ENCODE peak calls at places on chromosomes 5 and 9, in eight cellular contexts. One of them, this sample, is unnamed.
A peak's percentile ranks its signal among the peaks of the same experiment; 100 is the strongest.

GRCh38 chr9:123528521-123528920 is 172.5 kb downstream of the CRB2 start:
- DNase-seq in fibroblast of mammary gland: no peak
- DNase-seq in AG04449: no peak
- DNase-seq in GM12864: no peak
- DNase-seq in IMR-90: no peak
- DNase-seq in upper lobe of left lung: no peak
- DNase-seq in cardiac fibroblast: no peak
- DNase-seq in OCI-LY7: no peak
- DNase-seq in this sample: no peak

GRCh38 chr9:112570731-112571167 is 84.1 kb downstream of the KIAA1958 start:
- DNase-seq in fibroblast of mammary gland: peak; percentile 7
- DNase-seq in GM12864: no peak
- DNase-seq in upper lobe of left lung: no peak
- DNase-seq in AG04449: no peak
- DNase-seq in cardiac fibroblast: no peak
- DNase-seq in IMR-90: no peak
- DNase-seq in OCI-LY7: no peak
- DNase-seq in this sample: no peak

GRCh38 chr9:38482918-38483592 is 58.8 kb upstream of the IGFBPL1 start:
- DNase-seq in upper lobe of left lung: no peak
- DNase-seq in fibroblast of mammary gland: no peak
- DNase-seq in OCI-LY7: no peak
- DNase-seq in IMR-90: no peak
- DNase-seq in AG04449: no peak
- DNase-seq in GM12864: no peak
- DNase-seq in cardiac fibroblast: no peak
- DNase-seq in this sample: no peak

GRCh38 chr5:20213803-20214202 is 225.8 kb upstream of the CDH18 start:
- DNase-seq in fibroblast of mammary gland: no peak
- DNase-seq in GM12864: no peak
- DNase-seq in IMR-90: no peak
- DNase-seq in AG04449: no peak
- DNase-seq in upper lobe of left lung: no peak
- DNase-seq in OCI-LY7: no peak
- DNase-seq in cardiac fibroblast: no peak
- DNase-seq in this sample: no peak

GRCh38 chr9:83434254-83434653 is 103.9 kb downstream of the FRMD3 start:
- DNase-seq in upper lobe of left lung: no peak
- DNase-seq in cardiac fibroblast: no peak
- DNase-seq in IMR-90: no peak
- DNase-seq in fibroblast of mammary gland: no peak
- DNase-seq in AG04449: no peak
- DNase-seq in GM12864: no peak
- DNase-seq in OCI-LY7: no peak
- DNase-seq in this sample: no peak

GRCh38 chr9:124012368-124013262 is 1.0 kb downstream of the LHX2 start:
- DNase-seq in AG04449: no peak
- DNase-seq in OCI-LY7: no peak
- DNase-seq in upper lobe of left lung: peak; percentile 82
- DNase-seq in IMR-90: no peak
- DNase-seq in GM12864: no peak
- DNase-seq in fibroblast of mammary gland: no peak
- DNase-seq in cardiac fibroblast: no peak
- DNase-seq in this sample: no peak

GRCh38 chr5:62138607-62139006 is 167.4 kb upstream of the KIF2A start:
- DNase-seq in upper lobe of left lung: peak; percentile 36
- DNase-seq in cardiac fibroblast: no peak
- DNase-seq in IMR-90: no peak
- DNase-seq in GM12864: no peak
- DNase-seq in OCI-LY7: no peak
- DNase-seq in AG04449: no peak
- DNase-seq in fibroblast of mammary gland: no peak
- DNase-seq in this sample: no peak

GRCh38 chr9:33102551-33103210 is 26.2 kb upstream of the SMU1 start:
- DNase-seq in upper lobe of left lung: peak; percentile 26
- DNase-seq in fibroblast of mammary gland: no peak
- DNase-seq in cardiac fibroblast: no peak
- DNase-seq in AG04449: no peak
- DNase-seq in IMR-90: no peak
- DNase-seq in OCI-LY7: no peak
- DNase-seq in GM12864: no peak
- DNase-seq in this sample: no peak

GRCh38 chr5:138241688-138242547 is 28.8 kb upstream of the CDC23 start:
- DNase-seq in IMR-90: no peak
- DNase-seq in cardiac fibroblast: peak; percentile 25
- DNase-seq in OCI-LY7: no peak
- DNase-seq in AG04449: no peak
- DNase-seq in fibroblast of mammary gland: no peak
- DNase-seq in upper lobe of left lung: peak; percentile 87
- DNase-seq in GM12864: no peak
- DNase-seq in this sample: peak; percentile 18

GRCh38 chr9:87039809-87040392 is 92.6 kb upstream of the GAS1 start:
- DNase-seq in upper lobe of left lung: no peak
- DNase-seq in OCI-LY7: no peak
- DNase-seq in AG04449: peak; percentile 31
- DNase-seq in GM12864: no peak
- DNase-seq in cardiac fibroblast: peak; percentile 52
- DNase-seq in IMR-90: peak; percentile 78
- DNase-seq in fibroblast of mammary gland: peak; percentile 92
- DNase-seq in this sample: peak; percentile 58

GRCh38 chr9:8958358-8958757 is 1158.8 kb upstream of the DMAC1 start:
- DNase-seq in cardiac fibroblast: no peak
- DNase-seq in OCI-LY7: no peak
- DNase-seq in GM12864: no peak
- DNase-seq in IMR-90: no peak
- DNase-seq in fibroblast of mammary gland: no peak
- DNase-seq in upper lobe of left lung: no peak
- DNase-seq in AG04449: no peak
- DNase-seq in this sample: no peak

GRCh38 chr9:91044354-91044753 is 242.7 kb downstream of the SYK start:
- DNase-seq in OCI-LY7: no peak
- DNase-seq in GM12864: no peak
- DNase-seq in fibroblast of mammary gland: no peak
- DNase-seq in IMR-90: no peak
- DNase-seq in upper lobe of left lung: no peak
- DNase-seq in cardiac fibroblast: no peak
- DNase-seq in AG04449: no peak
- DNase-seq in this sample: no peak

GRCh38 chr9:110583237-110583636 is 3.7 kb upstream of the SVEP1 start:
- DNase-seq in OCI-LY7: no peak
- DNase-seq in cardiac fibroblast: peak; percentile 65
- DNase-seq in upper lobe of left lung: no peak
- DNase-seq in IMR-90: peak; percentile 71
- DNase-seq in GM12864: no peak
- DNase-seq in fibroblast of mammary gland: peak; percentile 72
- DNase-seq in AG04449: no peak
- DNase-seq in this sample: peak; percentile 67

GRCh38 chr5:169350759-169351240 is 49.9 kb upstream of the SLIT3 start:
- DNase-seq in OCI-LY7: no peak
- DNase-seq in cardiac fibroblast: peak; percentile 94
- DNase-seq in upper lobe of left lung: no peak
- DNase-seq in AG04449: peak; percentile 98
- DNase-seq in IMR-90: peak; percentile 89
- DNase-seq in GM12864: no peak
- DNase-seq in fibroblast of mammary gland: peak; percentile 99
- DNase-seq in this sample: peak; percentile 95
- TF ChIP-seq CTCF in OCI-LY7: no peak
- TF ChIP-seq CTCF in cardiac fibroblast: no peak
- TF ChIP-seq CTCF in upper lobe of left lung: no peak
- TF ChIP-seq CTCF in AG04449: no peak
- TF ChIP-seq CTCF in IMR-90: no peak
- TF ChIP-seq CTCF in GM12864: no peak
- TF ChIP-seq CTCF in fibroblast of mammary gland: no peak
- TF ChIP-seq CTCF in this sample: no peak

GRCh38 chr5:128199104-128199503 is 115.5 kb downstream of the SLC12A2 start:
- DNase-seq in cardiac fibroblast: peak; percentile 30
- DNase-seq in OCI-LY7: no peak
- DNase-seq in AG04449: no peak
- DNase-seq in upper lobe of left lung: no peak
- DNase-seq in IMR-90: peak; percentile 76
- DNase-seq in GM12864: no peak
- DNase-seq in fibroblast of mammary gland: peak; percentile 68
- DNase-seq in this sample: peak; percentile 57

GRCh38 chr5:128199611-128200010 is 116.0 kb downstream of the SLC12A2 start:
- DNase-seq in AG04449: no peak
- DNase-seq in GM12864: no peak
- DNase-seq in upper lobe of left lung: no peak
- DNase-seq in cardiac fibroblast: no peak
- DNase-seq in fibroblast of mammary gland: no peak
- DNase-seq in IMR-90: no peak
- DNase-seq in OCI-LY7: no peak
- DNase-seq in this sample: no peak

GRCh38 chr5:128197911-128198522 is 114.5 kb downstream of the SLC12A2 start:
- DNase-seq in OCI-LY7: peak; percentile 16
- DNase-seq in upper lobe of left lung: no peak
- DNase-seq in AG04449: no peak
- DNase-seq in cardiac fibroblast: no peak
- DNase-seq in fibroblast of mammary gland: no peak
- DNase-seq in GM12864: no peak
- DNase-seq in IMR-90: no peak
- DNase-seq in this sample: no peak

GRCh38 chr5:128202320-128202719 is 118.8 kb downstream of the SLC12A2 start:
- DNase-seq in GM12864: no peak
- DNase-seq in AG04449: no peak
- DNase-seq in upper lobe of left lung: no peak
- DNase-seq in OCI-LY7: no peak
- DNase-seq in IMR-90: no peak
- DNase-seq in cardiac fibroblast: no peak
- DNase-seq in fibroblast of mammary gland: no peak
- DNase-seq in this sample: peak; percentile 23

DNA sequence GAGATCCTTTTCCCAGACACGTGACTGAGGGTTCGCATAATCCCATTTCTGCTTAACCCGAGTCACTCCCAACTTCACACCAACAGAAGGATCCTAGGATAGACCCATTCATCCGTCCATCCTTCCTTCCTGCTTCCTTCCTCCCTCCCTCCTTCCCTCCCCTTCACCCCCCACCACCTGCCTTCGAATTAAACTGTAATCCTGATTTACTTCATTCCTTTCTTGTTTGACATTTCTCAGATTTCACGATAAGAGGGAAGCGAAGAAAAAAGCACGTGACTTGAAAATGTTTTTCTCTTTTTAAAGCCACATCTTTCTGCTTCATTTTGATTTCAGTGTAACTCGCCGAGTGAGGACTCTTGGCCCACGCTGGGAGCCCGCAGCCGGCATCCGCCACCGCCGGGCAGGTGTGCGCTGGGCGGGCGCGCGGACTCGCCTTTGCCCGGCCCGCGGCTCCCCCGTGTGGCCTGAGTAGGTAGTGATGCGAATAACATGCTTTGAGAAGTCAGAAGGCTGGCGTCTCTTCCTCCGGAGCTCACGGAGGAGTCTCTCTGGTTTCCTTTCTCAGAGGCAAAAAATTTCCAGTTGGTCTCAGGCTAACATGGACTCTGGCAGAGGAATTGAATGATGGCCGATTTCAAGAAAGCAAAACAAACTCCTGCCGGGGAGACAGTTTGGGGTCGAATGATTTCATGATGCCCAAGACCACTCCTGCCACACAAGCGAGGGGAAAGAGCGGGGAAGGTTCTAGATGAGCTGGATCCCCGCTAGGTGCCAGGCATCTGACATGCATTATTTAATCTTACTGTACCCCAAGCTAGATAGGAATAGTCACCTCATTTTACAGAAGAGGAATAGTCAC is 117.7 kb downstream of the SLC12A2 start:
- DNase-seq in upper lobe of left lung: peak; percentile 93
- DNase-seq in GM12864: no peak
- DNase-seq in cardiac fibroblast: peak; percentile 75
- DNase-seq in AG04449: no peak
- DNase-seq in OCI-LY7: peak; percentile 73
- DNase-seq in IMR-90: peak; percentile 50
- DNase-seq in fibroblast of mammary gland: peak; percentile 53
- DNase-seq in this sample: peak; percentile 66
- H3K4me3 ChIP-seq in upper lobe of left lung: no peak overlapping the region
- H3K4me3 ChIP-seq in GM12864: no peak overlapping the region
- H3K4me3 ChIP-seq in cardiac fibroblast: no peak overlapping the region
- H3K4me3 ChIP-seq in AG04449: peak overlapping the region; percentile 36
- H3K4me3 ChIP-seq in OCI-LY7: no peak overlapping the region
- H3K4me3 ChIP-seq in IMR-90: peak overlapping the region; percentile 20
- H3K4me3 ChIP-seq in fibroblast of mammary gland: peak overlapping the region; percentile 20
- H3K4me3 ChIP-seq in this sample: no peak overlapping the region

DNA sequence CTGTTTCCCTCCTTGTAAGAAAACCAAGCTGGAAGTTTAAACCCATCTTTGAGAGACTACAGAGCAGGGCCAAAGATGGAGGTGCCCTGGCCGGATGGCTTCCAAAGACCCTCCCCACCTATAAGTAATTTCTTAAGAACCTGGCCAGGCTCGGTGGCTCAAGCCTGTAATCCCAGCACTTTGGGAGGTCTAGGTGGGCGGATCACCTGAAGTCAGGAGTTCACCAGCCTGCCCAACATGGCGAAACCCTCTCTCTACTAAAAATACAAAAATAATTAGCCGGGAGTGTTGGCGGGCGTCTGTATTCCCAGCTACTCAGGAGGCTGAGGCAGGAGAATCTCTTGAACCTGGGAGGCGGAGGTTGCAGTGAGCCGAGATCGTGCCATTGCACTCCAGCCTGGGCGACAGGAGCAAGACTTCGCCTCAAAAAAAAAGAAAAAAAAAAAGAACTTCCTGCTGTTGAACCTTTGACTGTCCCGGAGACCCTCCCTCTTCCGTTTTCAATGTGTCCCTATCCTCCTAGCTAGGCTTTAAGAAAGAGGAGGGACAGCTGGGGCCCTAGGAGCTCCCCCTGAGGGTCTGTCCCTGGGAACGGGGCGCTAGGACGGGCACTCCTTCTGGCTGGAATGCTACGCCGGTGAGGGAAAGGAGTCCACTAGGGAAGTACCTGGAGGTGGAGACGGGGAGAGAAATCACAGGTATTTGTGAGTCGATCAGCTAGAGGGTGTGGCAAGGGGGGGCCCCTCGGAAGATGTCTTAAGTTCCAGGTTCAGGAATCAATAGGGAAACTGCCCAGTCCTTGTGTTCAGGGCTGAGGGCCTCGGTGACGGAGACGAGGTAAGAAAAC is 4.8 kb downstream of the SIT1 start:
- DNase-seq in upper lobe of left lung: no peak
- DNase-seq in cardiac fibroblast: no peak
- DNase-seq in AG04449: no peak
- DNase-seq in OCI-LY7: no peak
- DNase-seq in GM12864: no peak
- DNase-seq in fibroblast of mammary gland: no peak
- DNase-seq in IMR-90: no peak
- DNase-seq in this sample: no peak
- TF ChIP-seq CTCF in upper lobe of left lung: no peak
- TF ChIP-seq CTCF in cardiac fibroblast: no peak
- TF ChIP-seq CTCF in AG04449: peak; percentile 46
- TF ChIP-seq CTCF in OCI-LY7: no peak
- TF ChIP-seq CTCF in GM12864: no peak
- TF ChIP-seq CTCF in fibroblast of mammary gland: no peak
- TF ChIP-seq CTCF in IMR-90: no peak
- TF ChIP-seq CTCF in this sample: peak; percentile 12

DNA sequence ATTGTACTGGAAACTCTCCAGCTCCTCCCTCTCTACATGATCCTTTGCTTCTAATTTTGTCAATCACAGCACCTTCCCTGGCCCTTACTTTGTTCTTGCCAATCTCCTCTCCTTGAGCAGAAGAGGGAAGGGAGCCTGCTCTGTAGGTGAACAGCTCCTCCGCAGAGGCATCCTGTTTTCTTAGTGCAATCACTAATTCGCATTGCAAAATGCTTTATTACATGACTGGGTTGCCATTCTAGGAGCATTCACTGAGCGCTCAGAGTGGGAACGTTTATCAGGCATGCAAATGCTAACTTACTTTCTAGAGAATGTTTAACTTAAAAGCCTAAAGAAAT is 416 bp upstream of the SNX18 start:
- DNase-seq in fibroblast of mammary gland: no peak
- DNase-seq in IMR-90: no peak
- DNase-seq in GM12864: no peak
- DNase-seq in cardiac fibroblast: no peak
- DNase-seq in OCI-LY7: no peak
- DNase-seq in upper lobe of left lung: no peak
- DNase-seq in AG04449: no peak
- DNase-seq in this sample: no peak
- H3K4me3 ChIP-seq in fibroblast of mammary gland: peak overlapping the region; percentile 37
- H3K4me3 ChIP-seq in IMR-90: peak overlapping the region; percentile 32
- H3K4me3 ChIP-seq in GM12864: no peak overlapping the region
- H3K4me3 ChIP-seq in cardiac fibroblast: no peak overlapping the region
- H3K4me3 ChIP-seq in OCI-LY7: peak overlapping the region; percentile 52
- H3K4me3 ChIP-seq in upper lobe of left lung: peak overlapping the region; percentile 88
- H3K4me3 ChIP-seq in AG04449: peak overlapping the region; percentile 52
- H3K4me3 ChIP-seq in this sample: peak overlapping the region; percentile 30